ENCODE peak calls at places on chromosomes 11 and 22, in six cellular contexts. L, E, S, X, C and G are unnamed samples.

GRCh38 chr11:116177521-116178220 is 595.1 kb downstream of the BUD13 start:
- DNase-seq in L (no peak), E (no peak), S (no peak), X (no peak), C (no peak), G (no peak)

GRCh38 chr22:24424001-24424900 is 3.1 kb upstream of the ADORA2A start:
- DNase-seq in L (no peak), E (peak; percentile 50), S (no peak), X (peak; percentile 37), C (peak; percentile 62), G (peak; percentile 55)

GRCh38 chr22:19641983-19642451 is 72.3 kb upstream of the SEPTIN5 start:
- DNase-seq in L (no peak), E (no peak), S (no peak), X (no peak), C (no peak), G (no peak)

GRCh38 chr11:115548878-115549528 is 44.8 kb upstream of the CADM1 start:
- DNase-seq in L (no peak), E (no peak), S (no peak), X (no peak), C (no peak), G (no peak)

GRCh38 chr11:23278121-23278520 is 417.8 kb upstream of the CCDC179 start:
- DNase-seq in L (no peak), E (no peak), S (no peak), X (no peak), C (no peak), G (no peak)

GRCh38 chr11:109853156-109853776 is 239.9 kb upstream of the ZC3H12C start:
- DNase-seq in L (no peak), E (peak; percentile 3), S (peak; percentile 79), X (no peak), C (no peak), G (no peak)

GRCh38 chr11:81596709-81597108 is 1137.0 kb downstream of the FAM181B start:
- DNase-seq in L (no peak), E (no peak), S (no peak), X (no peak), C (no peak), G (no peak)

GRCh38 chr11:94379619-94380018 is 21.6 kb downstream of the GPR83 start:
- DNase-seq in L (no peak), E (no peak), S (no peak), X (no peak), C (no peak), G (no peak)

GRCh38 chr11:61734767-61735166 is 17.7 kb upstream of the MYRF start:
- DNase-seq in L (no peak), E (no peak), S (no peak), X (no peak), C (no peak), G (no peak)

GRCh38 chr11:31796523-31797226 is 14.4 kb downstream of the PAX6 start:
- DNase-seq in L (no peak), E (no peak), S (no peak), X (no peak), C (no peak), G (no peak)

GRCh38 chr11:36002796-36003195 is 58.9 kb downstream of the LDLRAD3 start:
- DNase-seq in L (no peak), E (no peak), S (no peak), X (no peak), C (no peak), G (no peak)

GRCh38 chr11:8094656-8095055 is 13.6 kb downstream of the TUB start:
- DNase-seq in L (no peak), E (no peak), S (no peak), X (no peak), C (no peak), G (no peak)